ENCODE peak calls at places on chromosome 1, in five cellular contexts. One of them, this sample, is unnamed.

GRCh38 chr1:37481289-37482003 is 7.1 kb downstream of the ZC3H12A start:
- DNase-seq in GM12878: no peak
- DNase-seq in HCT116: no peak
- DNase-seq in K562: no peak
- DNase-seq in H1: no peak
- DNase-seq in this sample: no peak

GRCh38 chr1:218587890-218588289 is 242.8 kb downstream of the TGFB2 start:
- DNase-seq in GM12878: no peak
- DNase-seq in HCT116: no peak
- DNase-seq in K562: no peak
- DNase-seq in H1: no peak
- DNase-seq in this sample: no peak

GRCh38 chr1:156964431-156964830 is 44.0 kb downstream of the LRRC71 start:
- DNase-seq in GM12878: no peak
- DNase-seq in HCT116: no peak
- DNase-seq in K562: no peak
- DNase-seq in H1: no peak
- DNase-seq in this sample: no peak

GRCh38 chr1:247360116-247360898 is 28.6 kb upstream of the ZNF496 start:
- DNase-seq in GM12878: no peak
- DNase-seq in HCT116: no peak
- DNase-seq in K562: peak
- DNase-seq in H1: no peak
- DNase-seq in this sample: no peak

GRCh38 chr1:179296831-179297377 is 3.3 kb downstream of the SOAT1 start:
- DNase-seq in GM12878: no peak
- DNase-seq in HCT116: no peak
- DNase-seq in K562: no peak
- DNase-seq in H1: no peak
- DNase-seq in this sample: no peak

GRCh38 chr1:205229399-205229861 is 1.7 kb downstream of the TMCC2 start:
- DNase-seq in GM12878: no peak
- DNase-seq in HCT116: peak
- DNase-seq in K562: peak
- DNase-seq in H1: no peak
- DNase-seq in this sample: no peak

GRCh38 chr1:119747451-119747850 is 21.3 kb downstream of the HMGCS2 start:
- DNase-seq in GM12878: no peak
- DNase-seq in HCT116: no peak
- DNase-seq in K562: no peak
- DNase-seq in H1: no peak
- DNase-seq in this sample: no peak

GRCh38 chr1:90835172-90835660 is 118.1 kb upstream of the BARHL2 start:
- DNase-seq in GM12878: no peak
- DNase-seq in HCT116: no peak
- DNase-seq in K562: no peak
- DNase-seq in H1: no peak
- DNase-seq in this sample: no peak

GRCh38 chr1:42931911-42932422 is 26.7 kb downstream of the SLC2A1 start:
- DNase-seq in GM12878: peak
- DNase-seq in HCT116: no peak
- DNase-seq in K562: peak
- DNase-seq in H1: no peak
- DNase-seq in this sample: no peak

GRCh38 chr1:21622466-21623315 is 46.5 kb downstream of the RAP1GAP start:
- DNase-seq in GM12878: no peak
- DNase-seq in HCT116: no peak
- DNase-seq in K562: peak
- DNase-seq in H1: no peak
- DNase-seq in this sample: no peak

GRCh38 chr1:25927541-25928265 is 21.5 kb upstream of the STMN1 start:
- DNase-seq in GM12878: no peak
- DNase-seq in HCT116: no peak
- DNase-seq in K562: no peak
- DNase-seq in H1: no peak
- DNase-seq in this sample: no peak

GRCh38 chr1:33007190-33008050 is 29.3 kb downstream of the AK2 start:
- DNase-seq in GM12878: no peak
- DNase-seq in HCT116: peak
- DNase-seq in K562: peak
- DNase-seq in H1: no peak
- DNase-seq in this sample: peak

GRCh38 chr1:84360303-84360702 is 38.0 kb upstream of the DNASE2B start:
- DNase-seq in GM12878: no peak
- DNase-seq in HCT116: no peak
- DNase-seq in K562: no peak
- DNase-seq in H1: no peak
- DNase-seq in this sample: no peak

GRCh38 chr1:41401899-41402298 is 40.7 kb downstream of the FOXO6 start:
- DNase-seq in GM12878: no peak
- DNase-seq in HCT116: no peak
- DNase-seq in K562: no peak
- DNase-seq in H1: no peak
- DNase-seq in this sample: no peak

GRCh38 chr1:41400235-41400634 is 39.0 kb downstream of the FOXO6 start:
- DNase-seq in GM12878: no peak
- DNase-seq in HCT116: no peak
- DNase-seq in K562: no peak
- DNase-seq in H1: no peak
- DNase-seq in this sample: no peak

GRCh38 chr1:41397943-41398342 is 36.7 kb downstream of the FOXO6 start:
- DNase-seq in GM12878: no peak
- DNase-seq in HCT116: no peak
- DNase-seq in K562: no peak
- DNase-seq in H1: no peak
- DNase-seq in this sample: no peak

GRCh38 chr1:41397020-41397419 is 35.8 kb downstream of the FOXO6 start:
- DNase-seq in GM12878: no peak
- DNase-seq in HCT116: no peak
- DNase-seq in K562: peak
- DNase-seq in H1: no peak
- DNase-seq in this sample: no peak

GRCh38 chr1:41399148-41399795 is 38.0 kb downstream of the FOXO6 start:
- DNase-seq in GM12878: no peak
- DNase-seq in HCT116: no peak
- DNase-seq in K562: no peak
- DNase-seq in H1: no peak
- DNase-seq in this sample: no peak
- TF ChIP-seq SIN3A in GM12878: no peak
- TF ChIP-seq SIN3A in HCT116: no peak
- TF ChIP-seq SIN3A in K562: no peak
- TF ChIP-seq SIN3A in H1: no peak
- TF ChIP-seq SIN3A in this sample: no peak

GRCh38 chr1:1462318-1462966 is 9.1 kb upstream of the ATAD3B start:
- DNase-seq in GM12878: peak
- DNase-seq in HCT116: no peak
- DNase-seq in K562: peak
- DNase-seq in H1: no peak
- DNase-seq in this sample: no peak
- H3K4me3 ChIP-seq in GM12878: peak
- H3K4me3 ChIP-seq in HCT116: no peak
- H3K4me3 ChIP-seq in K562: no peak
- H3K4me3 ChIP-seq in H1: no peak
- H3K4me3 ChIP-seq in this sample: no peak

GRCh38 chr1:169879034-169879835 is 14.5 kb downstream of the SCYL3 start:
- DNase-seq in GM12878: no peak
- DNase-seq in HCT116: no peak
- DNase-seq in K562: no peak
- DNase-seq in H1: no peak
- DNase-seq in this sample: no peak

GRCh38 chr1:169878498-169878897 is 15.2 kb downstream of the SCYL3 start:
- DNase-seq in GM12878: no peak
- DNase-seq in HCT116: no peak
- DNase-seq in K562: no peak
- DNase-seq in H1: no peak
- DNase-seq in this sample: no peak

GRCh38 chr1:169884616-169885015 is 9.1 kb downstream of the SCYL3 start:
- DNase-seq in GM12878: no peak
- DNase-seq in HCT116: no peak
- DNase-seq in K562: no peak
- DNase-seq in H1: no peak
- DNase-seq in this sample: no peak

GRCh38 chr1:169885207-169885606 is 8.5 kb downstream of the SCYL3 start:
- DNase-seq in GM12878: no peak
- DNase-seq in HCT116: no peak
- DNase-seq in K562: no peak
- DNase-seq in H1: no peak
- DNase-seq in this sample: no peak

GRCh38 chr1:169882039-169882511 is 11.6 kb downstream of the SCYL3 start:
- DNase-seq in GM12878: no peak
- DNase-seq in HCT116: no peak
- DNase-seq in K562: no peak
- DNase-seq in H1: no peak
- DNase-seq in this sample: no peak
- TF ChIP-seq SIN3A in GM12878: no peak
- TF ChIP-seq SIN3A in HCT116: no peak
- TF ChIP-seq SIN3A in K562: no peak
- TF ChIP-seq SIN3A in H1: no peak
- TF ChIP-seq SIN3A in this sample: no peak

DNA sequence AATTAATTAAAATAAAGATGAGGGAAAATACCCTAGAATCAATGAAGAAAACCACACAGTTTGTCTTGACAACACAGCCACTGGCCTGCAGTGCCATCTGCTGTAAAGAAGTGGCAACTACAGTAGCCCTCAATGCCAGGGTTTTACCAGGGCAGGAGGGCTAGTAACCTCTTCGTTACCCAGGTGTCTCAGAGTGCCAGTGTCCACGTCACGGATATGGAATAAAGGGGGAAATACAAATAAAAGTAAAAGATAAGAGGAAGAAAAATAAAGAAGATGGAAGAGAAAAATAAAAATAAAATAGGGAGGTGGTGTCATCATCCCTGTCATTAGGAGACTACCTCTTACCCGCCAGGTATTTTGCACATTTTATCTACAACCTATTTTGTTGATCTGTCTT is 14.2 kb upstream of the SLC44A3 start:
- DNase-seq in GM12878: no peak
- DNase-seq in HCT116: peak
- DNase-seq in K562: peak
- DNase-seq in H1: no peak
- DNase-seq in this sample: peak
- H3K4me3 ChIP-seq in GM12878: no peak
- H3K4me3 ChIP-seq in HCT116: no peak
- H3K4me3 ChIP-seq in K562: no peak
- H3K4me3 ChIP-seq in H1: no peak
- H3K4me3 ChIP-seq in this sample: no peak

This sample was measured in Panc1.